ENCODE peak calls at places on chromosomes 1 and 21, in eight cellular contexts. G is SK-N-MC, O is HL-60, R is GM23338, Q is HCT116, P is sigmoid colon, D is suprapubic skin, U is stomach. I is an unnamed sample.

GRCh38 chr1:234541281-234541975 is 62.4 kb upstream of the TARBP1 start:
- DNase-seq in G (no peak), O (no peak), R (no peak), Q (no peak), P (peak), D (no peak), U (no peak), I (no peak)

GRCh38 chr1:25223471-25223870 is 8.8 kb downstream of the SYF2 start:
- DNase-seq in G (no peak), O (no peak), R (no peak), Q (no peak), P (no peak), D (no peak), U (no peak), I (no peak)

GRCh38 chr1:241837901-241838300 is 10.1 kb upstream of the EXO1 start:
- DNase-seq in G (no peak), O (no peak), R (no peak), Q (no peak), P (no peak), D (no peak), U (no peak), I (no peak)

GRCh38 chr1:169486281-169486904 is 649 bp upstream of the SLC19A2 start:
- DNase-seq in G (no peak), O (no peak), R (no peak), Q (no peak), P (no peak), D (no peak), U (no peak), I (no peak)

GRCh38 chr1:75135829-75136142 is 1.6 kb downstream of the LHX8 start:
- DNase-seq in G (peak), O (no peak), R (peak), Q (no peak), P (no peak), D (no peak), U (no peak), I (no peak)

GRCh38 chr1:81008298-81008697 is 792.4 kb upstream of the ADGRL2 start:
- DNase-seq in G (no peak), O (no peak), R (no peak), Q (no peak), P (no peak), D (no peak), U (no peak), I (no peak)

GRCh38 chr1:193157360-193157759 is 29.1 kb downstream of the B3GALT2 start:
- DNase-seq in G (no peak), O (no peak), R (no peak), Q (no peak), P (no peak), D (no peak), U (no peak), I (no peak)

GRCh38 chr1:174077755-174078490 is 55.8 kb upstream of the RC3H1 start:
- DNase-seq in G (no peak), O (no peak), R (peak), Q (no peak), P (no peak), D (no peak), U (no peak), I (no peak)

GRCh38 chr1:40078512-40079333 is 18.3 kb downstream of the PPT1 start:
- DNase-seq in G (no peak), O (peak), R (peak), Q (peak), P (no peak), D (no peak), U (peak), I (peak)

GRCh38 chr21:22200378-22201092 is 1202.3 kb downstream of the NCAM2 start:
- DNase-seq in G (no peak), O (no peak), R (no peak), Q (no peak), P (no peak), D (no peak), U (no peak), I (no peak)

GRCh38 chr1:228211091-228211870 is 3.4 kb downstream of the OBSCN start:
- DNase-seq in G (no peak), O (no peak), R (peak), Q (no peak), P (no peak), D (peak), U (no peak), I (no peak)
- TF ChIP-seq POLR2AphosphoS5 in G (no peak), O (no peak), R (no peak), Q (no peak), P (no peak), D (no peak), U (no peak), I (no peak)

DNA sequence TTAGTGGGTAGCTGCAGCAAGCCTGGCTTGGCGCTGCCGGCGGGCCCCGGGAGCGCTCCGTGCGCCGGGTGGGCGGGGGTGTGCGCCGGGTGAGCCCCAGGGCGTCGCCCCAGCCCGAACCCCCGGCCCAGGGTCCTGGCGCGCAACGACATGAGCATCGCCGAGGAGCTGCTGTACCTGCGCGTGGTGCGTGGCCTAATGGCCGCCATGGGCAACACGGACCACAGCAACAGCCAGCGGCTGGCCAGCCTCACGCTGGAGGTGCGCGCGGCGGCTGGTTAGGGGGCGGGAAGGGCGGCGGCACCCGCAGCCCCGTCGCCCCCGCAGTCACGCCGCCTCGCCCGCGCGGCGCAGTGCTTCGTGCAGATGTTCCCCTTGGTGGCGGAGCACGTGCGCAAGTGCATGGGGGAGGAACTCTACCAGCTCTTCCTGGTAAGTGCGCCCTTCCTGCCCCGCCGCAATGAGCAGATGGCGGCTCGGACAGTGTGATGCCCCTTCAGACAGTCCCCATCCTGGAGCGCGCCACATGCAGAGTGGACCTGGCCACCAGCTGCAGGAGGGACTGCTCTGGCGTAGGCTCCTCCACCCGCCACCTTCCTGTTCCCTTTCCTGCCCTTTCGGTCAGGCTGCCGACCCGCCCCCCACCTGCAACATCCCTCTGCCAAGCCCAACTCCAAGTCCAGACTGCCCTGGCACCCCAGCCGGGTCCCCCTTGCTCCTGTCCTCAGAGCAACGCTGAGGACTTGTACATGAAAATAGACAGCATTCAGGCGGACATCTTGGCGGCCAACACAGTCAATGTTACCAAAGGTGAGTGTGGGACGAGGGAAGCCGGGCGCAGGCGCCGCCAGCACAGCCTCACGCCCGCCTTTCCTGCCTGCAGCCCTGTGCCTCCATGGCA is 6.3 kb downstream of the RNU5D-1 start:
- DNase-seq in G (no peak), O (peak), R (no peak), Q (no peak), P (no peak), D (no peak), U (no peak), I (no peak)
- H3K27ac ChIP-seq in G (no peak), O (peak), R (no peak), Q (no peak), P (no peak), D (no peak), U (no peak), I (no peak)

GRCh38 chr1:21820597-21821232 is 8.7 kb downstream of the LDLRAD2 start:
- DNase-seq in G (no peak), O (no peak), R (no peak), Q (no peak), P (no peak), D (no peak), U (no peak), I (no peak)

GRCh38 chr1:21821385-21822019 is 9.4 kb downstream of the LDLRAD2 start:
- DNase-seq in G (no peak), O (no peak), R (no peak), Q (no peak), P (no peak), D (no peak), U (no peak), I (no peak)

GRCh38 chr1:21815724-21816311 is 3.8 kb downstream of the LDLRAD2 start:
- DNase-seq in G (no peak), O (peak), R (no peak), Q (no peak), P (peak), D (no peak), U (no peak), I (peak)

GRCh38 chr1:21816602-21817302 is 4.7 kb downstream of the LDLRAD2 start:
- DNase-seq in G (no peak), O (no peak), R (no peak), Q (peak), P (no peak), D (no peak), U (no peak), I (no peak)

DNA sequence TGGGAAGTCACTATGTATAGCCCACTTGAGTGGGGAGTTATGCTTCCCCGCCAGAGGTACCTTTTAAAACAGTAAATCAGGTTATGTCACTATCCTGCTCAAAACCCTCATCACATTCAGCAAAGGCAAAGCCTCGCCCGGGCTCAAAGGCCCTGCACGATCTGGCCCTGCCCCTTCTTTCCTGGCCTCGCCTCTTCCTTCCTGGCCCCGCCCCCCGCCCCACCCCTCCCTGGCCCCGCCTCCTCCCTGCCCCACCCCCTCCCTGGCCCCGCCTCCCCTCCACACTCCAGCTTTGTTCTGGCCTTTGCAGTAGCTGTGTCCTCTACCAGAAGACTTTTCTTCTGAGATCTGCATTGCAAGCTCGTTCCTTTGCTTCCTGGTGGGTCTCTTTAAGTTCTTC is 6.6 kb downstream of the LDLRAD2 start:
- DNase-seq in G (no peak), O (no peak), R (peak), Q (peak), P (no peak), D (no peak), U (peak), I (peak)
- TF ChIP-seq POLR2AphosphoS5 in G (no peak), O (no peak), R (no peak), Q (no peak), P (no peak), D (no peak), U (no peak), I (no peak)

DNA sequence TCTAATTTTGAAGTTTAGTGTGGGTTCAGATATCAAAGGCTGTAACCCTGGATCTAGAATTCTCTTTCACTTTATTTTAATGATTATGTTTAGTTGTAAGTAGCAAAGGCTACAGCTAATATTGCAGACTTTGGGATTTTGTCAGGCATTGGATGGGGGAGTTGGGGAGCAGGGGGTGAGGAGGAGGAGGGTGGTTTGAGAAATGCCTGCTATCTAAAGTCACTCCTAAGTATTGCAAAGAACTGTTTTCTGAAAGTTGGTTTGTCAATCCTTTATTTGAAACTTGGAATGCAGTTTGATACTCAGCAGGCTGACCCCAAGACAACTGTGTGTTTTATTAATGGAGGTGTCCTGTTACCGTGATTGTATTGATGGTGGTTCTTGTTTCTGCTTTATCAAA is 1.2 kb downstream of the NTPCR start:
- DNase-seq in G (no peak), O (no peak), R (no peak), Q (no peak), P (no peak), D (no peak), U (no peak), I (no peak)
- H3K27ac ChIP-seq in G (no peak), O (no peak), R (no peak), Q (no peak), P (peak), D (no peak), U (no peak), I (peak)

DNA sequence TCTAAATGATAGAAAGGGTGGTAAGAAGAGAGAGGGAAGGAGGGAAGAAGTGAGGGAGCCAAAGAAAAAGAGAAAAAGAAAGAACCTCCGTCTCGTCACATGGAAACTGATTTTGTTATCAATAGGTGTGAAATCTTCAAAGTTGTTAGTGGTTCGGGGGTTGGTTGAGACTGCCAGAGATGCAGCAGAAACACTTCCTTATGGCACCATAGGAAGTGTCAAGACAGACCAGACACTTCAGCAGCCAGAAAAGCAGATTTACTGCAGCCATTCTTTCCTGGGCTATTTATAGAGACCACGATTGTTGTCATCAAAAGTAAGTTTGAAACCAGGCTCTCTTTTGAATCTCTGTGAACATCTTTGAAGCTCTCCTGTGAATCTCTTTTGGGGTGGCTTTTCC is 150.5 kb downstream of the PLPPR5 start:
- DNase-seq in G (no peak), O (no peak), R (no peak), Q (no peak), P (no peak), D (no peak), U (no peak), I (no peak)
- TF ChIP-seq POLR2AphosphoS5 in G (no peak), O (no peak), R (no peak), Q (no peak), P (no peak), D (no peak), U (no peak), I (no peak)

GRCh38 chr1:107590087-107590486 is 374.9 kb downstream of the VAV3 start:
- DNase-seq in G (no peak), O (no peak), R (no peak), Q (no peak), P (no peak), D (no peak), U (no peak), I (no peak)

GRCh38 chr1:107597290-107597689 is 367.7 kb downstream of the VAV3 start:
- DNase-seq in G (no peak), O (no peak), R (no peak), Q (no peak), P (no peak), D (no peak), U (no peak), I (no peak)

GRCh38 chr1:107594541-107594940 is 370.4 kb downstream of the VAV3 start:
- DNase-seq in G (no peak), O (no peak), R (no peak), Q (no peak), P (no peak), D (no peak), U (no peak), I (no peak)

GRCh38 chr1:107590895-107591622 is 373.9 kb downstream of the VAV3 start:
- DNase-seq in G (no peak), O (no peak), R (no peak), Q (no peak), P (no peak), D (no peak), U (no peak), I (no peak)

GRCh38 chr1:107593436-107594209 is 371.4 kb downstream of the VAV3 start:
- DNase-seq in G (peak), O (no peak), R (no peak), Q (no peak), P (no peak), D (no peak), U (no peak), I (no peak)
- H3K27ac ChIP-seq in G (no peak), O (no peak), R (no peak), Q (no peak), P (no peak), D (no peak), U (no peak), I (peak)

GRCh38 chr21:15839601-15840000 is 109.8 kb downstream of the USP25 start:
- DNase-seq in G (no peak), O (no peak), R (no peak), Q (no peak), P (no peak), D (no peak), U (no peak), I (no peak)

GRCh38 chr21:15841856-15842564 is 112.2 kb downstream of the USP25 start:
- DNase-seq in G (peak), O (no peak), R (no peak), Q (no peak), P (no peak), D (no peak), U (no peak), I (no peak)

GRCh38 chr21:15840406-15840805 is 110.6 kb downstream of the USP25 start:
- DNase-seq in G (no peak), O (no peak), R (no peak), Q (no peak), P (no peak), D (no peak), U (no peak), I (no peak)

GRCh38 chr21:15839026-15839425 is 109.2 kb downstream of the USP25 start:
- DNase-seq in G (no peak), O (no peak), R (no peak), Q (no peak), P (no peak), D (no peak), U (no peak), I (no peak)

GRCh38 chr21:15837603-15838002 is 107.8 kb downstream of the USP25 start:
- DNase-seq in G (no peak), O (no peak), R (no peak), Q (no peak), P (no peak), D (no peak), U (no peak), I (no peak)
- TF ChIP-seq POLR2AphosphoS5 in G (no peak), O (no peak), R (no peak), Q (no peak), P (peak), D (no peak), U (peak), I (peak)

GRCh38 chr1:15431571-15431948 is 6.7 kb upstream of the CTRC start:
- DNase-seq in G (no peak), O (no peak), R (no peak), Q (no peak), P (no peak), D (no peak), U (no peak), I (no peak)
- H3K27ac ChIP-seq in G (no peak), O (no peak), R (no peak), Q (no peak), P (no peak), D (no peak), U (peak), I (no peak)

GRCh38 chr1:45752014-45752413 is 1.6 kb upstream of the IPP start:
- DNase-seq in G (no peak), O (no peak), R (no peak), Q (no peak), P (no peak), D (no peak), U (no peak), I (no peak)

GRCh38 chr1:45752441-45753052 is 2.1 kb upstream of the IPP start:
- DNase-seq in G (no peak), O (peak), R (no peak), Q (no peak), P (no peak), D (no peak), U (no peak), I (no peak)

GRCh38 chr1:45750298-45751038 is at the start of gene IPP:
- DNase-seq in G (peak), O (peak), R (peak), Q (peak), P (peak), D (peak), U (peak), I (peak)

GRCh38 chr1:45755697-45756096 is 5.2 kb upstream of the IPP start:
- DNase-seq in G (no peak), O (no peak), R (no peak), Q (no peak), P (no peak), D (no peak), U (no peak), I (no peak)

DNA sequence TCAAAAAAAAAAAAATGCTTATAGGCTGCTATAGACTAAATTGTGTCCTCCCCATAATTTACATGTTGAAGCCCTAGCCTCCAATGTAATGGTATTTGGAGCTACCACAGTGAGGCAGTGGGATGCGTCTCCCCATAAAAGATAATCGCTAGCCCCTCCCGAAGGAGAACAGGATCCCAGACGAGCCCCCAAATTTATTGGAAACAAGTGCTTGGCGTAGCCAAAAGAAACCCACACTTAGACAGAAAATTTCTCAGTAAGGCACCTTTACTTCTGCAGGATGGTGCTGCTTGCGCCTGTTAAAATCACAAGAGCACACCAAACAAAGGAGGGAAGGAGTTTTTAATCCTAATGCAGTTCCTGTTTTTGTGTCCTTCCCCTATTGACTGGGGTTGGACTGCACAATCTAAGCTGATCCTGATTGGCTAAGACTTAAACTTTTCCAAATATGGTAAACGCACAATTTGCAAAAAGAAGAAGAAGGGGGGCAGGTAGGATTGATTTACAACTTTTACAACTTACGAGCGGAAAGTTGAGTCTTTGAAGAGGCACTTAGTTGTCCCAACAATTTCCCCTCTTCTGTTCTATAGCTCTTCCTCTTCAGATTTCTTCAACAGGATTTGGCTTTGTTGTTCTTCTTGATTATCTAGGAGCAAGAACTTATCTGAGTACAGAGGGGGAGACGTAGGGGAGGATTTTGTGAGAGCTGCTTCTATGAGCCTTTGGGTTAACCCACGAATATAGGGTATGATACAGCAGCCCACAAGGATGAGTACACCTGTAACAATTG is 3.0 kb upstream of the IPP start:
- DNase-seq in G (no peak), O (no peak), R (peak), Q (no peak), P (no peak), D (no peak), U (no peak), I (no peak)
- TF ChIP-seq POLR2AphosphoS5 in G (peak), O (no peak), R (no peak), Q (no peak), P (no peak), D (no peak), U (no peak), I (no peak)

I was measured in transverse colon.